ENCODE peak calls at places on chromosomes 5 and 9, in four cellular contexts. L, K, A and G are unnamed samples.
A peak's percentile ranks its signal among the peaks of the same experiment; 100 is the strongest.

GRCh38 chr9:76180541-76180940 is 213.7 kb downstream of the RFK start:
- DNase-seq in K (no peak), L (no peak), A (no peak), G (no peak)

GRCh38 chr5:36407396-36407795 is 105.7 kb upstream of the RANBP3L start:
- DNase-seq in A (no peak), L (no peak), K (no peak), G (no peak)

GRCh38 chr5:1800470-1801060 is 642 bp upstream of the NDUFS6 start:
- DNase-seq in L (no peak), K (no peak), A (no peak), G (no peak)

GRCh38 chr9:6007770-6008168 is 7.7 kb downstream of the RANBP6 start:
- DNase-seq in A (peak; percentile 74), L (no peak), K (peak; percentile 91), G (no peak)

GRCh38 chr5:132221781-132222648 is 5.6 kb downstream of the P4HA2 start:
- DNase-seq in L (no peak), K (peak; percentile 94), A (no peak), G (no peak)

GRCh38 chr5:90338712-90339372 is 70.7 kb downstream of the CETN3 start:
- DNase-seq in L (no peak), K (no peak), A (no peak), G (no peak)

GRCh38 chr9:115254217-115254616 is 136.3 kb upstream of the TNC start:
- DNase-seq in L (no peak), A (no peak), K (no peak), G (no peak)

GRCh38 chr5:33531796-33532195 is 91.0 kb downstream of the TARS1 start:
- DNase-seq in L (no peak), K (no peak), A (no peak), G (no peak)

GRCh38 chr9:94602666-94603065 is 9.0 kb upstream of the FBP2 start:
- DNase-seq in L (no peak), K (no peak), A (no peak), G (no peak)

GRCh38 chr9:115142502-115143265 is 24.7 kb upstream of the TNC start:
- DNase-seq in L (no peak), K (peak; percentile 64), A (no peak), G (no peak)

DNA sequence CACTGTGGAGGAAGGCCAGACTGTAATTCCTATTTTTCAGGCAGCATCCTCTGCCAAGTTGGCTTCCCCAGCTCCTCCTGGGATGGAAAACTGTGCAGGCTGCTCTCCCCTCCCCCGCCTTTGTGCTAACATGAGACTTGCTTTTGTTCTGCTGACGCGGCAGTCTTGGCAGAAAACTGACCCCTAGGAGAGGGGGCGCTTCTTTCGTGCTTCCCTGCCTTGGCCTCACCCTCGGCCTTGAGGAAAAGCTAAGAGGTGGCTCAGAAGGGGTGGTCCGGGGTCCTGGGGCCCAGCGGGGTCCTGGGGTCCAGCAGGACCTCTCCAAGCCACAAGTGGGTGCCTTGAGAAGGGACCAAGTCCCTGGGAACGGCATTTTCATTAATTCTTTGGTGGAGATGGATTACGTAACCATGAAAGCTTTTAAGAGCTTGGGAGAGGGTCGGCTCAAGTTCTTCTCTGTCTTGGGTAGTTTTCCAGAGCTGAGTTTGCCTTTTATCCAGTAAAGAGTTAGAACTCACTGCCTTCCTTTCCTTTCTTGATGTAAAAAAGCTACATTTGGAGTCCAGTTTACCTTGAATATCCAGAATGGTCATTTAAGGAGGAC is 51.0 kb downstream of the SH3PXD2B start:
- DNase-seq in A (no peak), L (no peak), K (peak; percentile 97), G (no peak)
- TF ChIP-seq POLR2AphosphoS5 in A (no peak), L (no peak), K (peak; percentile 61), G (no peak)

GRCh38 chr5:116574682-116575634 is at the start of gene SEMA6A:
- DNase-seq in K (peak; percentile 97), L (peak; percentile 22), A (peak; percentile 90), G (no peak)
- TF ChIP-seq POLR2AphosphoS5 in K (peak; percentile 90), L (no peak), A (peak; percentile 83), G (peak; percentile 76)

DNA sequence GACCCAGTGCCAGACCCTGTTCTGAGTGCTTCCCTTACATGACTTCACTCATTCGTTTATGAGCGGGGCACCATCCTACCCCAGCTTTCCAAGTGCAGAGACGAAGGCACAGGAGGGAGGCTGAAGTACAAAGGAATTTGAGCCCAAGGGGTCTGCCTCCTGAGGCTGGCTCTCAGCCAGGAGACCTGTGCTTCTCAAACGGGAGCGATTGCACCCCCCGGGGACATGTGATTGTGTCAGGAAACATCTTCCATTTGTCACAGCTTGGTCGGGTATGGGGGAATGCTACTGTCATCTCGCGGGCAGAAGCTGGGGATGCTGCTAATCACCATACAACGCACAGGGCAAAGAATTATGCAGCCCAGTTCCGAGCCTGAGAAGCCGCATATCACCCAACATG is 23.9 kb downstream of the ADCY2 start:
- DNase-seq in A (no peak), K (no peak), L (no peak), G (no peak)
- TF ChIP-seq POLR2AphosphoS5 in A (no peak), K (no peak), L (no peak), G (no peak)

GRCh38 chr5:174724484-174725260 is at the start of gene MSX2:
- DNase-seq in L (peak; percentile 70), K (peak; percentile 92), A (peak; percentile 88), G (no peak)
- TF ChIP-seq POLR2AphosphoS5 in L (no peak), K (peak; percentile 53), A (peak; percentile 87), G (peak; percentile 91)

GRCh38 chr9:130186839-130187522 is 14.8 kb downstream of the NCS1 start:
- DNase-seq in A (peak; percentile 56), L (peak; percentile 86), K (peak; percentile 90), G (no peak)
- TF ChIP-seq POLR2AphosphoS5 in A (no peak), L (no peak), K (peak; percentile 66), G (no peak)

DNA sequence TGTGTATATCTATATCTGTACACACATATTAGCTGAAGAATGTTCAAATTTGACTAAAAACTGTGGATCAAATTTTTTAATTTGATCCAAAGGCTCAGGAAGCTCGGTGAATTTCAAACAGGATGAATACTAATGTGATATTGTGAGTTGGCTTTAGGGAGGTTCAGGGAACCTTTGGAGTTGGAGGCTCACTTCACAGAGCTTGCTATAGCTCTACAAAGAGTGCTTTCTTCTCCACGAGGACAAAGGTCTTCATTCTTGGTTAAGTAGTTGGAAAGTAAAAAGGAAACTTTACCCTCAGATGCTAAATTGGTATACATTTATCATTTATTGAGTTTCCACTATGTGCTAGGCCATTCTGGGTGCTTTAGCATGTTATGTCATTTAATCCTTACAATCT is 36.3 kb upstream of the MTAP start:
- DNase-seq in A (no peak), K (no peak), L (no peak), G (no peak)
- TF ChIP-seq POLR2AphosphoS5 in A (no peak), K (no peak), L (no peak), G (no peak)

GRCh38 chr5:178113141-178113787 is at the start of gene N4BP3:
- DNase-seq in L (peak; percentile 98), A (peak; percentile 83), K (no peak), G (no peak)
- TF ChIP-seq POLR2AphosphoS5 in L (no peak), A (peak; percentile 36), K (no peak), G (peak; percentile 14)

DNA sequence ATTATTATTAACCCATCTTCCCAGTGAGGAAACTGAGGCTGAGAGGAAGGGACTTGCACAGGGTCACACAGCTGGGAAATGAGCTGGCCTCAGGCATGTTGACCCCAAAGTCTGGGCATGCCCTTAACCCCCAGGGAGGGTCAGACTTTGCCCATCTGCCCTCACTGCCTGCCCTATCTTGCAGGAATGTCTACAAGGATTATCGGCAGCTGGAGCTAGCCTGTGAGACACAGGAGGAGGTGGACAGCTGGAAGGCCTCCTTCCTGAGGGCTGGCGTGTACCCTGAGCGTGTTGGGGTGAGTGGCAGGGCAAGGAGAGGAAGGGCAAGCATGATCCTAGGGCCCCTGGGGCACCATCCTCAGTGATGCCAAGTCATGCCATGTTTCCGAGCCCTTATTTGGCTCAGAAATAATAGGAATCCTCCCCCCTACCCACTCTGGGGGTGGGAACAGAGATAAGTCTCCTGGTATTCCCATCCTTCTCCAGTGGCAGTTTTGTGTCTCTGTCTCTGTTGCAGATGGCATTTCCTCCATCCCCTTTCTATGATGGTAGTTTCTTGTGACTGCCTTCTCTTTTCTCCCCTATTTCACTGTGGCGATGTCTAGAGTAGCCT is 28.5 kb downstream of the GOLGA2 start:
- DNase-seq in L (no peak), A (no peak), K (no peak), G (no peak)
- TF ChIP-seq POLR2AphosphoS5 in L (no peak), A (no peak), K (no peak), G (no peak)